ENCODE peak calls at places on chromosomes 12 and 14, in nine cellular contexts. N, B, F, W, V, G, X, J and U are unnamed samples.
A peak's percentile ranks its signal among the peaks of the same experiment; 100 is the strongest.

GRCh38 chr14:38255673-38256357 is at the start of gene CLEC14A:
- DNase-seq in N (peak; percentile 81), B (peak; percentile 5), F (peak; percentile 6), W (no peak), V (no peak), G (peak; percentile 40), X (no peak), J (no peak), U (no peak)

GRCh38 chr12:81558031-81558430 is 201.1 kb downstream of the PPFIA2 start:
- DNase-seq in N (no peak), B (no peak), F (peak; percentile 66), W (no peak), V (no peak), G (no peak), X (no peak), J (no peak), U (no peak)

GRCh38 chr14:97107070-97107469 is 309.9 kb downstream of the VRK1 start:
- DNase-seq in N (no peak), B (no peak), F (no peak), W (no peak), V (no peak), G (no peak), X (peak; percentile 13), J (no peak), U (no peak)

GRCh38 chr14:89240414-89240813 is 176.6 kb downstream of the FOXN3 start:
- DNase-seq in N (no peak), B (no peak), F (peak; percentile 36), W (no peak), V (no peak), G (no peak), X (no peak), J (no peak), U (no peak)

GRCh38 chr12:104928036-104928770 is 29.9 kb downstream of the SLC41A2 start:
- DNase-seq in N (no peak), B (no peak), F (no peak), W (no peak), V (no peak), G (no peak), X (no peak), J (no peak), U (no peak)

GRCh38 chr12:30110970-30111586 is 327.3 kb upstream of the TMTC1 start:
- DNase-seq in N (no peak), B (no peak), F (peak; percentile 76), W (no peak), V (no peak), G (no peak), X (no peak), J (no peak), U (peak; percentile 75)

GRCh38 chr14:43215524-43215923 is 1291.6 kb downstream of the FSCB start:
- DNase-seq in N (no peak), B (no peak), F (no peak), W (no peak), V (no peak), G (no peak), X (no peak), J (no peak), U (no peak)

GRCh38 chr14:54738009-54738408 is 164.6 kb downstream of the GCH1 start:
- DNase-seq in N (no peak), B (no peak), F (no peak), W (no peak), V (no peak), G (no peak), X (no peak), J (no peak), U (no peak)

DNA sequence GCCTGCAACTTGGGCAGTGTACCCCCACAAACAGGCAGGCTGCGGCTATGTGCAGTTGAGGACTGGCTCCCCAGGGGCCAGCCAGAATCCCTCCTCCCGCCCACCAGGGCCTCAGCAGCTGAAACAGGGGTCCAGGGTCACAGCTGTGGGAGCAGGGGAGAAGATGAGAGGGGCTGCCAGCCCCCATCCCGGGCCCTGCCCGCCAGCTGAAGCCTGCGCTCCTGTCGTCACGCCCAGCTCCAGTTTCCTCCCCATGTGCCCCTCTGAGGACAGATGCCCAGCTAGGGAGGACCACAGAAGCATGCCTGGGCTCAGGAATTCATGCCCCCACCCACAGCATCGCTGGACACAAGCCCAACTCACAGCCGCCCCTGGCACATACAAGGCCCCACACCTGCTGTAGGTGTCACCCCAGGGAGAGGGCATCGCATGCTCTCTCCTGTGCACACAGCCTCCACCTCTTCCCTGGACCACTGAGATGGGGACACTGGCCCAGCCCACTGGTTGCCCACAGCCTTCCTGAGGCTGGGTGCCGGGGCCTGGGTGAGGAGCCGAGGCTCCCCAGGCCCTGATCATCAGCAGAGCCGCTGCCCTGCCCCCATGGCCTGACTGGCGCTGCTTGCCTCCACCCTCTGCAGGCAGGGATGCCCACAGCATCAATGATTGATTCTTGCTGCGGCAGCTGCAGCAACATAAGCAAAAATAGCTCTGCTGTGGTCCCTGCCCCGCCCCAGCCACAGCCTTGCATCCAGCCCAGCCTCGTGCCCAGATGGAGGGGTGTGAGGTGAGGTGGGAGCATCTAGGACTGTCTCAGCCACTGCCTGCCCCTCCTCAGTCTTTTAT is 3.7 kb upstream of the CLBA1 start:
- DNase-seq in N (peak; percentile 74), B (no peak), F (no peak), W (no peak), V (no peak), G (no peak), X (no peak), J (no peak), U (peak; percentile 82)
- H3K4me1 ChIP-seq in N (no peaks in the 10 kb centered on the region), B (peaks cover 4% of the 10 kb centered on the region), F (peaks cover 31% of the 10 kb centered on the region), W (peaks cover 50% of the 10 kb centered on the region), V (peaks cover 40% of the 10 kb centered on the region), G (peaks cover 11% of the 10 kb centered on the region), X (peaks cover 40% of the 10 kb centered on the region), J (peaks cover 3% of the 10 kb centered on the region), U (peaks cover 11% of the 10 kb centered on the region)

GRCh38 chr14:95469134-95469481 is 47.3 kb downstream of the SYNE3 start:
- DNase-seq in N (peak; percentile 31), B (no peak), F (no peak), W (no peak), V (no peak), G (no peak), X (no peak), J (no peak), U (no peak)

GRCh38 chr14:95466506-95466905 is 49.9 kb downstream of the SYNE3 start:
- DNase-seq in N (no peak), B (no peak), F (no peak), W (no peak), V (no peak), G (no peak), X (no peak), J (no peak), U (no peak)

GRCh38 chr14:95467232-95467631 is 49.2 kb downstream of the SYNE3 start:
- DNase-seq in N (peak; percentile 39), B (no peak), F (no peak), W (no peak), V (no peak), G (no peak), X (no peak), J (no peak), U (no peak)

GRCh38 chr14:95467657-95468056 is 48.8 kb downstream of the SYNE3 start:
- DNase-seq in N (peak; percentile 60), B (no peak), F (no peak), W (no peak), V (no peak), G (no peak), X (no peak), J (no peak), U (no peak)

DNA sequence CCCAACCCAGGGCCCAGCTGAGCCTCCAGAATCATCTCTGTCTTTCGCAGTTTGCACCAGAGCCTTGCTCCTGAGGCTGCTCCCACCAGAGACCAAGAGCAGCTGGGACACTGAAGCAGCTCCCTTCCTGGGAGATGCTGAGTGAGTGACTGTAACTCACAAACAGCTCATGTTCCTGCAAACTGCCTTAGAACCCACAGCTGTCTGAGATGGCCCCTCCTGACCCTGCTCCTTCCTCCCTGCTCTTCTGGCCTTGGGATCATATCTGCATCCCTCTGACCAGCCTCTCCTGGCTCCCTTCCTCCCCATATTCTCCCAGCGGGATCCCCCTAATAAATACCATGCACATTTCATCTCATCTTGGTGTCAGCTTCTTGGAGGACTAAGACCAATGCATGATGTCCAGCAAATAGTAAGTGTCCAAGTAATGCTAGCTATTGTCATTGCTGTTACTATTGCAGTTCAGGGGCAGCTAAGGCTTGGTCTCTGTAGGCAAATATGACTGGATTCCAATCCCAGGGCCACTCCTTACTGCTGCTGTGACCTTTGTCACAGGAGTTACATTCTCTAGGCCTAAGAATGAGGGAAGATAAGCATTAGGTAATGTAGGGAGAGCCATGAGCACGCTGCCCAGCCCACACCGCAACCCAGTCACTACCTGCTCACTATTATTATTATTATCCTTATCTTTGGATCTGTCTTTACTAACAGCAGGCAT is 47.9 kb downstream of the SYNE3 start:
- DNase-seq in N (peak; percentile 21), B (no peak), F (no peak), W (peak; percentile 48), V (no peak), G (no peak), X (no peak), J (no peak), U (no peak)
- H3K4me1 ChIP-seq in N (no peaks in the 10 kb centered on the region), B (no peaks in the 10 kb centered on the region), F (no peaks in the 10 kb centered on the region), W (peaks cover 18% of the 10 kb centered on the region), V (peaks cover 22% of the 10 kb centered on the region), G (peaks cover 11% of the 10 kb centered on the region), X (peaks cover 11% of the 10 kb centered on the region), J (peaks cover 44% of the 10 kb centered on the region), U (no peaks in the 10 kb centered on the region)

GRCh38 chr12:60535363-60535762 is 939.5 kb downstream of the SLC16A7 start:
- DNase-seq in N (no peak), B (no peak), F (no peak), W (no peak), V (no peak), G (no peak), X (no peak), J (no peak), U (no peak)

GRCh38 chr12:60539592-60539991 is 943.8 kb downstream of the SLC16A7 start:
- DNase-seq in N (no peak), B (no peak), F (no peak), W (no peak), V (no peak), G (no peak), X (no peak), J (no peak), U (no peak)
- H3K4me1 ChIP-seq in N (no peaks in the 10 kb centered on the region), B (no peaks in the 10 kb centered on the region), F (no peaks in the 10 kb centered on the region), W (no peaks in the 10 kb centered on the region), V (no peaks in the 10 kb centered on the region), G (no peaks in the 10 kb centered on the region), X (no peaks in the 10 kb centered on the region), J (no peaks in the 10 kb centered on the region), U (no peaks in the 10 kb centered on the region)

GRCh38 chr14:93023039-93023438 is 92.7 kb downstream of the ITPK1 start:
- DNase-seq in N (no peak), B (no peak), F (no peak), W (no peak), V (no peak), G (no peak), X (no peak), J (peak; percentile 38), U (peak; percentile 79)

GRCh38 chr14:93027810-93028723 is 87.7 kb downstream of the ITPK1 start:
- DNase-seq in N (no peak), B (no peak), F (no peak), W (no peak), V (no peak), G (no peak), X (no peak), J (no peak), U (peak; percentile 54)

GRCh38 chr14:93023802-93024434 is 91.8 kb downstream of the ITPK1 start:
- DNase-seq in N (no peak), B (no peak), F (no peak), W (no peak), V (no peak), G (no peak), X (no peak), J (no peak), U (peak; percentile 13)

GRCh38 chr14:93025055-93025454 is 90.7 kb downstream of the ITPK1 start:
- DNase-seq in N (no peak), B (no peak), F (no peak), W (no peak), V (no peak), G (no peak), X (no peak), J (no peak), U (peak; percentile 44)

GRCh38 chr14:93024493-93024892 is 91.2 kb downstream of the ITPK1 start:
- DNase-seq in N (no peak), B (no peak), F (no peak), W (no peak), V (no peak), G (no peak), X (no peak), J (no peak), U (no peak)
- H3K4me1 ChIP-seq in N (no peaks in the 10 kb centered on the region), B (peaks cover 6% of the 10 kb centered on the region), F (no peaks in the 10 kb centered on the region), W (peaks cover 6% of the 10 kb centered on the region), V (peaks cover 4% of the 10 kb centered on the region), G (peaks cover 6% of the 10 kb centered on the region), X (peaks cover 4% of the 10 kb centered on the region), J (no peaks in the 10 kb centered on the region), U (peaks cover under 1% of the 10 kb centered on the region)